ENCODE peak calls at places on chromosomes 12 and 14, in five cellular contexts. T is epithelial cell of esophagus, Z is AG04449, C is heart right ventricle, B is brain microvascular endothelial cell. J is an unnamed sample.

GRCh38 chr14:75979071-75979571 is 2.7 kb downstream of the TGFB3 start:
- DNase-seq in T (peak; percentile 31), Z (no peak), B (no peak), C (peak; percentile 24), J (no peak)

GRCh38 chr12:12333407-12333831 is 16.6 kb downstream of the MANSC1 start:
- DNase-seq in Z (no peak), T (peak; percentile 50), C (no peak), B (peak; percentile 35), J (peak; percentile 64)

GRCh38 chr12:93164103-93164880 is 213.4 kb upstream of the NUDT4 start:
- DNase-seq in T (peak; percentile 18), Z (no peak), C (no peak), B (no peak), J (no peak)

GRCh38 chr12:240566-240965 is 22.1 kb downstream of the SLC6A13 start:
- DNase-seq in C (no peak), B (no peak), T (no peak), Z (no peak), J (no peak)

GRCh38 chr12:31582155-31582554 is 8.8 kb downstream of the DENND5B start:
- DNase-seq in T (peak; percentile 64), B (peak; percentile 69), Z (no peak), C (no peak), J (no peak)

GRCh38 chr14:24098927-24099813 is 5.1 kb downstream of the PCK2 start:
- DNase-seq in B (no peak), C (no peak), T (no peak), Z (no peak), J (no peak)

GRCh38 chr12:99983721-99984258 is 946 bp downstream of the ANKS1B start:
- DNase-seq in B (no peak), Z (no peak), T (peak; percentile 0), C (no peak), J (no peak)

GRCh38 chr12:49622501-49623141 is 740 bp upstream of the PRPF40B start:
- DNase-seq in T (no peak), B (no peak), C (no peak), Z (no peak), J (peak; percentile 11)

GRCh38 chr12:31682136-31682962 is 22.9 kb downstream of the ETFBKMT start:
- DNase-seq in B (peak; percentile 86), C (peak; percentile 17), Z (peak; percentile 31), T (peak; percentile 84), J (peak; percentile 62)

GRCh38 chr12:108567388-108567787 is 5.0 kb downstream of the ISCU start:
- DNase-seq in C (no peak), B (no peak), T (no peak), Z (no peak), J (no peak)

GRCh38 chr12:12008931-12009611 is 61.7 kb upstream of the BCL2L14 start:
- DNase-seq in T (peak; percentile 76), Z (no peak), C (no peak), B (peak; percentile 43), J (peak; percentile 84)

GRCh38 chr12:69879007-69879960 is 54.3 kb downstream of the MYRFL start:
- DNase-seq in Z (no peak), C (peak; percentile 45), B (peak; percentile 75), T (peak; percentile 75), J (peak; percentile 66)

GRCh38 chr12:103586132-103586531 is 941 bp upstream of the STAB2 start:
- DNase-seq in Z (no peak), T (no peak), B (no peak), C (no peak), J (no peak)
- TF ChIP-seq CTCF in Z (no peak), T (peak; percentile 39), B (peak; percentile 43), C (peak; percentile 24), J (peak; percentile 13)

GRCh38 chr14:60064491-60065072 is 27.1 kb upstream of the PCNX4 start:
- DNase-seq in T (peak; percentile 52), B (no peak), C (no peak), Z (no peak), J (peak; percentile 28)
- TF ChIP-seq CTCF in T (peak; percentile 48), B (peak; percentile 43), C (peak; percentile 61), Z (peak; percentile 30), J (peak; percentile 34)

GRCh38 chr14:90114554-90114953 is 52.8 kb downstream of the KCNK13 start:
- DNase-seq in T (peak; percentile 27), C (no peak), Z (no peak), B (no peak), J (no peak)

GRCh38 chr14:90107789-90108188 is 46.0 kb downstream of the KCNK13 start:
- DNase-seq in Z (no peak), C (no peak), B (no peak), T (no peak), J (no peak)

GRCh38 chr14:90111895-90112534 is 50.2 kb downstream of the KCNK13 start:
- DNase-seq in T (peak; percentile 91), C (no peak), Z (peak; percentile 51), B (peak; percentile 86), J (peak; percentile 23)

GRCh38 chr14:90105756-90106155 is 44.0 kb downstream of the KCNK13 start:
- DNase-seq in B (peak; percentile 9), T (no peak), C (peak; percentile 44), Z (no peak), J (no peak)

GRCh38 chr14:90109858-90110257 is 48.1 kb downstream of the KCNK13 start:
- DNase-seq in Z (no peak), T (peak; percentile 6), B (no peak), C (no peak), J (no peak)
- TF ChIP-seq CTCF in Z (no peak), T (peak; percentile 24), B (peak; percentile 58), C (no peak), J (peak; percentile 36)

DNA sequence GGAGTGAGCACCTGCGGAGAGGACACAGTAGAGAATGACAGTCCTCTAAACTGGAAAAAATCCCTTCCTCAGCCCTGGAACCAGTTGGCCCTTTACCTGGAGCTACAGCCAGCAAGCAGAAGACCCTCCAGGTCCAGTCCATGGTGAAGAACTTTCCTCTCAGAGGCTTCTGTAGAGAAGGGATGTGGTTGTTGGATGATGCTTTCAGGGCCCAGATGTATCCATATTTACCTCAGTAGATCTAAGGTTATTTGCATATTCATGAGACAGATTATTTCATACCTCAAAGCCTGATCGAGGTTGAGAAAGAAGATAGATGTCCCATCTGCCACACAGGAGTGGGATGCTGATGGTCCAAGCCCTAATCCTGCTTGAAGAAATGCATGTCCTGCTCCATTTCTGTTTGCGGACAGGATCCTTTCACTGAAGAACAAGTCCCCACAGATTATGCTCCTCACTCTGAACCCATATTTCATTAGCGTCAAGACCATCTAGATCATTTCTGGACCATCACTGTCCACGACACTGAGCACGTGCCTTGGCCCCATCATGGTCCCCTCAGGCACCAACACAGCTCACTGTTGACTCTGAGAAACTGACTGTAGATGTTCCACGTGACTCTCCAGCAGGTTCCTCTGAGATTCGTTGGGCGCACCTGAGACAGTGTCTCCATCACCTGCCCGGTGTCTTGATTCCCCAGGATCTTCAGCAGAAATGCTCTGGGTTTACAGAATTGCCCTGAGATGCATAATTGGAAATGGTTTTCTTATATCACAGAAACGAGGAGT is 985.2 kb downstream of the TMEM121 start:
- DNase-seq in Z (no peak), B (no peak), C (no peak), T (no peak), J (no peak)
- TF ChIP-seq CTCF in Z (no peak), B (no peak), C (no peak), T (no peak), J (no peak)